ENCODE peak calls at places on chromosome 14, in four cellular contexts. L is fibroblast of the conjunctiva, N is GM23338, S is GM10248. T is an unnamed sample.

GRCh38 chr14:74955229-74955999 is at the start of gene PGF:
- DNase-seq in L (no peak), N (peak; percentile 80), S (peak; percentile 65), T (no peak)

GRCh38 chr14:37150414-37150813 is 22.0 kb downstream of the SLC25A21 start:
- DNase-seq in L (peak; percentile 27), N (peak; percentile 70), S (no peak), T (peak; percentile 35)

GRCh38 chr14:68124885-68125731 is 305.5 kb downstream of the RAD51B start:
- DNase-seq in L (no peak), N (no peak), S (no peak), T (peak; percentile 68)

GRCh38 chr14:89455412-89455811 is 38.4 kb upstream of the FOXN3 start:
- DNase-seq in L (no peak), N (no peak), S (no peak), T (no peak)

GRCh38 chr14:38257500-38257899 is 1.6 kb upstream of the CLEC14A start:
- DNase-seq in L (no peak), N (no peak), S (no peak), T (no peak)

GRCh38 chr14:34354556-34354955 is 107.5 kb downstream of the SPTSSA start:
- DNase-seq in L (no peak), N (no peak), S (no peak), T (no peak)

GRCh38 chr14:101078892-101079221 is 175.3 kb upstream of the RTL1 start:
- DNase-seq in L (no peak), N (no peak), S (no peak), T (no peak)

GRCh38 chr14:100850841-100851585 is 25.1 kb downstream of the MEG3 start:
- DNase-seq in L (no peak), N (peak; percentile 79), S (peak; percentile 71), T (no peak)

GRCh38 chr14:21070610-21071224 is 613 bp downstream of the ARHGEF40 start:
- DNase-seq in L (no peak), N (peak; percentile 82), S (peak; percentile 50), T (no peak)

GRCh38 chr14:72501439-72501838 is 392.5 kb downstream of the DPF3 start:
- DNase-seq in L (no peak), N (no peak), S (no peak), T (no peak)